ENCODE peak calls at places on chromosome 10, in nine cellular contexts. V is GOT3; W is adrenal gland; Q is stimulated activated CD4-positive, alpha-beta T cell treated with anti-CD3 and anti-CD28 coated beads, Interleukin-2, amount 100 ng/mL, for 48 hours; F is AG10803; J is stimulated activated naive CD8-positive, alpha-beta T cell treated with anti-CD3 and anti-CD28 coated beads, Interleukin-15, Interleukin-2, amounts not matched to agents 100 U/mL and 50 U/mL, for 24 hours; P is activated CD4-positive, alpha-beta T cell treated with anti-CD3 and anti-CD28 coated beads, Interleukin-2, amount 10 ng/mL, durations not matched to agents 7 days and 5 days; T is body of pancreas; E is GM20000. Z is an unnamed sample.

GRCh38 chr10:128263891-128264688 is 137.9 kb upstream of the MKI67 start:
- DNase-seq in E (peak; percentile 54), Q (peak; percentile 51), F (peak; percentile 48), T (peak; percentile 54), V (no peak), W (peak; percentile 63), P (peak; percentile 60), J (peak; percentile 59), Z (no peak)

GRCh38 chr10:48205918-48206317 is 68.6 kb downstream of the FRMPD2 start:
- DNase-seq in J (no peak), T (no peak), P (no peak), V (no peak), E (no peak), W (peak; percentile 62), Q (no peak), F (peak; percentile 6), Z (no peak)

GRCh38 chr10:43199684-43200537 is 61.7 kb downstream of the CSGALNACT2 start:
- DNase-seq in J (no peak), P (peak; percentile 4), V (no peak), F (no peak), Q (no peak), T (no peak), W (no peak), E (peak; percentile 9), Z (no peak)

GRCh38 chr10:93280699-93281366 is 201.3 kb downstream of the MYOF start:
- DNase-seq in T (no peak), Q (no peak), F (no peak), W (no peak), P (no peak), E (no peak), V (no peak), J (no peak), Z (no peak)

GRCh38 chr10:31479752-31480151 is 160.7 kb downstream of the ZEB1 start:
- DNase-seq in P (no peak), Q (no peak), T (no peak), E (no peak), V (no peak), W (no peak), J (no peak), F (no peak), Z (no peak)

GRCh38 chr10:14822879-14823755 is 14.7 kb downstream of the CDNF start:
- DNase-seq in F (peak; percentile 49), E (peak; percentile 58), V (no peak), P (peak; percentile 47), Q (peak; percentile 16), T (peak; percentile 25), W (peak; percentile 27), J (peak; percentile 37), Z (no peak)

GRCh38 chr10:112950714-112951348 is 784 bp downstream of the TCF7L2 start:
- DNase-seq in V (no peak), F (no peak), T (peak; percentile 30), Q (no peak), W (peak; percentile 53), E (peak; percentile 33), J (peak; percentile 39), P (no peak), Z (no peak)

GRCh38 chr10:28686835-28687682 is 9.7 kb downstream of the BAMBI start:
- DNase-seq in E (no peak), Q (no peak), F (no peak), J (no peak), T (no peak), P (no peak), W (no peak), V (no peak), Z (no peak)

GRCh38 chr10:105797234-105797890 is 1156.3 kb downstream of the SORCS3 start:
- DNase-seq in Q (no peak), W (no peak), V (no peak), J (no peak), F (no peak), E (peak; percentile 44), P (no peak), T (peak; percentile 25), Z (no peak)

GRCh38 chr10:102455893-102456471 is 4.6 kb upstream of the C10orf95 start:
- DNase-seq in P (no peak), E (no peak), T (no peak), V (no peak), J (no peak), Q (no peak), W (no peak), F (peak; percentile 84), Z (no peak)

GRCh38 chr10:119302591-119303253 is 95.4 kb downstream of the GRK5 start:
- DNase-seq in V (no peak), W (no peak), Q (no peak), P (no peak), E (no peak), T (peak; percentile 65), F (no peak), J (no peak), Z (no peak)

GRCh38 chr10:13970967-13971353 is 359.8 kb downstream of the FRMD4A start:
- DNase-seq in E (no peak), T (no peak), F (no peak), Q (no peak), W (no peak), J (no peak), V (no peak), P (no peak), Z (no peak)

GRCh38 chr10:76299501-76299900 is 868.1 kb downstream of the LRMDA start:
- DNase-seq in F (no peak), W (no peak), Q (no peak), J (no peak), T (no peak), E (no peak), V (no peak), P (no peak), Z (no peak)

GRCh38 chr10:117762819-117763172 is 220.2 kb downstream of the EMX2 start:
- DNase-seq in V (peak; percentile 41), J (no peak), W (peak; percentile 10), F (peak; percentile 84), P (no peak), E (no peak), Q (no peak), T (peak; percentile 22), Z (no peak)

GRCh38 chr10:25049966-25050365 is 33.6 kb downstream of the THNSL1 start:
- DNase-seq in E (no peak), W (no peak), F (peak; percentile 30), T (no peak), V (no peak), Q (no peak), P (no peak), J (no peak), Z (no peak)

GRCh38 chr10:16717617-16718395 is 99.4 kb downstream of the RSU1 start:
- DNase-seq in Q (no peak), J (no peak), T (no peak), W (no peak), F (peak; percentile 84), P (no peak), E (no peak), V (no peak), Z (peak; percentile 2)

GRCh38 chr10:32378371-32379301 is 31.7 kb upstream of the EPC1 start:
- DNase-seq in W (peak; percentile 97), E (peak; percentile 80), F (peak; percentile 87), Q (peak; percentile 80), T (peak; percentile 94), P (peak; percentile 96), V (peak; percentile 61), J (peak; percentile 90), Z (peak; percentile 48)

GRCh38 chr10:93236378-93237040 is 162.8 kb downstream of the CYP26A1 start:
- DNase-seq in E (no peak), J (no peak), V (no peak), Q (no peak), T (no peak), P (no peak), F (no peak), W (no peak), Z (no peak)

GRCh38 chr10:5466451-5466996 is 32.8 kb downstream of the CALML5 start:
- DNase-seq in F (peak; percentile 61), E (no peak), T (peak; percentile 93), W (no peak), Q (no peak), V (no peak), J (no peak), P (no peak), Z (peak; percentile 65)

GRCh38 chr10:100969175-100970075 is at the start of gene SEMA4G:
- DNase-seq in F (peak; percentile 21), V (no peak), T (peak; percentile 57), J (peak; percentile 65), E (peak; percentile 80), P (peak; percentile 44), W (peak; percentile 49), Q (peak; percentile 42), Z (no peak)

GRCh38 chr10:58578366-58578765 is 65.7 kb downstream of the BICC1 start:
- DNase-seq in E (no peak), W (no peak), T (no peak), F (no peak), P (no peak), Q (no peak), V (no peak), J (no peak), Z (no peak)

GRCh38 chr10:88791924-88792323 is 10.6 kb upstream of the LIPM start:
- DNase-seq in F (peak; percentile 13), W (peak; percentile 31), T (peak; percentile 21), J (peak; percentile 20), E (peak; percentile 27), V (no peak), Q (no peak), P (no peak), Z (no peak)

GRCh38 chr10:127298396-127298795 is 102.0 kb upstream of the INSYN2A start:
- DNase-seq in Q (no peak), F (peak; percentile 65), J (no peak), P (no peak), T (no peak), W (no peak), E (no peak), V (no peak), Z (peak; percentile 33)

Z was measured in BJ.